ENCODE peak calls at places on chromosomes 1 and 21, in four cellular contexts. L is WTC11, A is fibroblast of lung, Q is osteocyte. N is an unnamed sample.

GRCh38 chr1:147641695-147642592 is 28.4 kb downstream of the ACP6 start:
- DNase-seq in L (peak; percentile 55), A (peak; percentile 62), Q (no peak), N (peak; percentile 58)

GRCh38 chr1:85225624-85226380 is 25.0 kb upstream of the SYDE2 start:
- DNase-seq in L (no peak), A (no peak), Q (no peak), N (no peak)

GRCh38 chr1:177811461-177811860 is 158.4 kb downstream of the SEC16B start:
- DNase-seq in L (no peak), A (peak; percentile 4), Q (no peak), N (no peak)

GRCh38 chr1:93649231-93649630 is 32.4 kb downstream of the BCAR3 start:
- DNase-seq in L (no peak), A (no peak), Q (no peak), N (no peak)

GRCh38 chr21:46124083-46124925 is 26.4 kb downstream of the COL6A2 start:
- DNase-seq in L (peak; percentile 7), A (no peak), Q (peak; percentile 82), N (no peak)

GRCh38 chr1:54309631-54310366 is 96.4 kb downstream of the SSBP3 start:
- DNase-seq in L (peak; percentile 34), A (no peak), Q (no peak), N (no peak)

GRCh38 chr1:215640429-215641148 is 73.5 kb downstream of the KCTD3 start:
- DNase-seq in L (no peak), A (no peak), Q (no peak), N (no peak)

GRCh38 chr1:87408665-87409248 is 80.1 kb downstream of the LMO4 start:
- DNase-seq in L (no peak), A (no peak), Q (no peak), N (no peak)

GRCh38 chr1:201739054-201739453 is 89.9 kb upstream of the IPO9 start:
- DNase-seq in L (no peak), A (no peak), Q (no peak), N (no peak)

GRCh38 chr1:201578008-201578888 is 39.3 kb downstream of the NAV1 start:
- DNase-seq in L (no peak), A (no peak), Q (no peak), N (no peak)

GRCh38 chr1:25586181-25586588 is 30.4 kb upstream of the MAN1C1 start:
- DNase-seq in L (peak; percentile 67), A (no peak), Q (no peak), N (no peak)

GRCh38 chr1:906532-907420 is 16.9 kb upstream of the SAMD11 start:
- DNase-seq in L (no peak), A (peak; percentile 69), Q (no peak), N (no peak)

GRCh38 chr1:170134126-170134525 is 11.6 kb upstream of the NTMT2 start:
- DNase-seq in L (no peak), A (no peak), Q (no peak), N (no peak)

GRCh38 chr21:27094182-27094948 is 127.5 kb upstream of the ADAMTS5 start:
- DNase-seq in L (no peak), A (no peak), Q (no peak), N (no peak)

GRCh38 chr1:235106457-235106856 is 22.2 kb downstream of the TOMM20 start:
- DNase-seq in L (no peak), A (no peak), Q (no peak), N (no peak)

DNA sequence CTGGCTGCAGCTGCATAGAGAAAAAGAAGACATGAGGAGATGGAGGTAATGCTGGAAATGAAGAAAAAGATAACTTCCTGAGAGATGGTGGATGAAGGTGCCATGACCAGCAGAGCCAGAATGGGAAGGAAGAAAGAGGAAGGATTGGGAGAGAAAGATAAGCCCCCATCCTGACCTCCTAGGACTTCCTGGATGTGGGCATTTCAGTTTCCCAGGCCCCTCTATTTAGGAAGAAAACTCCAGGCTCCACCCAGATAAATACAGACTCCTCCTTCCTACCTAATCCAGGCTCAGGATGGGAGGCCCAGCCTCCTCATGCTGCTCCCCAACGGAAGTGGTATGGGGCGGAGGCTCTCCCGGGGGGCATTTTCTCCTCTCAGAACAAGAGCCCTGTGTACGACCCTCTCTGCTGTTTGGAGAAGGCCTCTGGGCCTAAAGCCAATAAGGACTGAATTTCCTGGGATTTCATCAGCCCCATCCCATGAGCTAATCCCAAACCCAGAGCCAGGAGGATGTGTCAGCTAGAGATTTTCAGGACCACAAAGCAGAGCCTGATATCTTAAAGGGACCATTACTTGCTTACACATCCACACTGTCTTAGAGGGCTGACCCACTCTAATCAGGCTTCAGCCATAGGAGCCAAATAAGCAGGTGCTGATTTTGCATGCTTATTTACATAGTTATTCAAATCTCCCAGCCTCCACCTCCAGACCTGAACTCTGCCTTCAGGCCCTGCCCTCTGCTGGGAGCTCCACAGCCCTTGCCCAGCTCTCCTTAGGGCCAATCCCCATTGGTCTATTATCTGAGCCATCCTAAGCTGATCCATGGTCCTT is 5.1 kb upstream of the ARHGEF2 start:
- DNase-seq in L (no peak), A (peak; percentile 100), Q (peak; percentile 97), N (peak; percentile 22)
- TF ChIP-seq CTCF in L (no peak), A (peak; percentile 6), Q (peak; percentile 15), N (no peak)

DNA sequence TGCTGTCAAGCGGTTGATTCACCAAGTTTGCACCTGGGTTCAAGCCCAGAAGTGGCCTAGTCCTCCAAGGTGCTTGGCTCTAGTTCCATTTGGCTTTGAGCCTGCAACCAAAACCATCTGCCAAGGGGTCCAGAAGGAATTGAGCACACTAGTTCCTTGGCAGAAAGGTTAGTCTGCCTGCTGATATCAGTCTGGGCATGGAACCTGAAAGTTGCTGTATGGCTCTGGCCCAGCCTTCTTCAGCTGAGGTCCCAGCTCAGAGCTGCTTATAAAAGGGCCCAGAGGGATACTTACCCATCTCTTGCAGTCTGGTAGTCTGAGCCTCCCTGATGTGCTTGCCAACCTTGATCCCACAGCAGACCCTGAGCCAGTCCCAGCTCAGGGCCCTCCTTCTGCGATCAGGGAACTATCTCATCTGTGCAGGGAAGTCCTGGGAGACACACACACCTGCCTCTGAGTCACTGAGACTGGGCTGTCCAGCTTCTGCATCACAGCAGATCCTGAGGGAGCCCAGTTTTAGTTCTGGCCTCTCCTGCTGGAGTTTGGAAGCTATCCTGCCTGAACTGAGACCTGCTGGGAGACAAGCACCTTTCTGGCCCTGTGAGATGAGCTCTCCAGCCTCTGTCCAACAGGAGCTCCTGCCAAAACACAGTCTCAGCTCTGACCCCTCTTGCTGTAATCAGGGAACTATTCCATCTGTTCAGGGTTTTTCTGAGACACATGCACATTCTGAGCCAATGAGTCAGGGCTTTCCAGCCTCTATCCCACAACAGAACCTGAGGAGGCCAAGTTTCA is 75.8 kb downstream of the CTH start:
- DNase-seq in L (no peak), A (peak; percentile 91), Q (no peak), N (no peak)
- TF ChIP-seq CTCF in L (no peak), A (no peak), Q (no peak), N (no peak)

GRCh38 chr1:219876798-219877209 is 51.6 kb downstream of the SLC30A10 start:
- DNase-seq in L (no peak), A (no peak), Q (no peak), N (no peak)
- TF ChIP-seq CTCF in L (no peak), A (no peak), Q (peak; percentile 54), N (peak; percentile 30)

DNA sequence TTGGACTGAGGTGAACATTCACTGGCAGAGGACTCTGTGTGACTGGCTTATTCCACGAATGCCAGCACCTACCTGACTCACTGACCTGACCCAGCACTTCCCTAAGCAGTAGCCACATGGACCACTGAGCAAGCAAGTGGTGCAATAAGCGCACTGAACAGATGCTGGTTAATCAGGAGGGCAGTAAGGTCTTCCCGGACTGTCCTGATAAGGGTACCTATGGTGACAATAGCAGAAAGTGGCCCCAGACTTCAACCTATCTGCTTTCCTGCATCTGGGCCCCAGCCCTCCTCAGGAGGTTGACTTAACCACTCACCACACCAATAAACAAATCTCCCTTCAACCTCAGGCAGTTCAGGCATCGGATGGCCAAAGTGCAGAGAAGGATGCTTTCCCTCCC is 65.7 kb downstream of the SETD4 start:
- DNase-seq in L (no peak), A (no peak), Q (no peak), N (no peak)
- TF ChIP-seq CTCF in L (no peak), A (no peak), Q (no peak), N (no peak)

DNA sequence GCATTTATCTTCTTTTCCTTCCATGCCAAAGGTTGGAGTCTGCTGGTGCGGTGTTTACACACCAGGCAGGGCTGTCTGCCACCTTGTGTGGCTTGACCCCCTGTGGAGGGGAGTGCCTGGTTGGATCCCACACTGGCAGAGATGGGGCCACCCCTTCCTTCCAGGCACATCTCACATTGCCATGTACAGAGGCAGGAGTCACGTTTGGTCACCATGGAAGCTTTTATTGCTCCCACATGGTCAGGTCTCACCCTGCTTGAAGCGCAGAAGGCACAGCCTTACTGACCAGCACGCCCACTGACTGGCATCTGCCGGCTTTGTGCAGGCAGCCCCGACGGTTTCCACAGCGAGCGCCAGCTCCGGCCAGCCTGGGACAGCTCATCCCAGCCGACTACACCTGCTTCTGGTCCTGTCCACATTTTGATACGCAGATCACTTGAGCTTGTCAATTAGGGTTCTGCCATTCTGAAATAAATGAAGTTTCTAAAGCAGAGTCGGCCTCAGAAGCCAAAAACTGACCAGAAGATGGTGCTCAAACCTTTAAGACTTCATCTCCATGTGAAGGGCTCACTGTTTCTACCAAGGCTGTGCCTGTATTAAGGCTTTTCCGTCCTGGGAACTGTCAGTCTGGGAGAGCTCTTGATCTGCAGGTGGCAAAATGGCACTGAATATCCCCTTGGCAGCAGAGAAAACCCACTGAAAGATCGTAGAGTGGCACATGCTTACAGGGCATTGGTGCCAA is 35.6 kb upstream of the EPHA8 start:
- DNase-seq in L (no peak), A (peak; percentile 14), Q (no peak), N (no peak)
- TF ChIP-seq CTCF in L (no peak), A (no peak), Q (peak; percentile 32), N (peak; percentile 31)

GRCh38 chr1:116360435-116361173 is 12.4 kb upstream of the ATP1A1 start:
- DNase-seq in L (no peak), A (peak; percentile 64), Q (no peak), N (no peak)
- TF ChIP-seq CTCF in L (no peak), A (no peak), Q (peak; percentile 19), N (peak; percentile 41)

DNA sequence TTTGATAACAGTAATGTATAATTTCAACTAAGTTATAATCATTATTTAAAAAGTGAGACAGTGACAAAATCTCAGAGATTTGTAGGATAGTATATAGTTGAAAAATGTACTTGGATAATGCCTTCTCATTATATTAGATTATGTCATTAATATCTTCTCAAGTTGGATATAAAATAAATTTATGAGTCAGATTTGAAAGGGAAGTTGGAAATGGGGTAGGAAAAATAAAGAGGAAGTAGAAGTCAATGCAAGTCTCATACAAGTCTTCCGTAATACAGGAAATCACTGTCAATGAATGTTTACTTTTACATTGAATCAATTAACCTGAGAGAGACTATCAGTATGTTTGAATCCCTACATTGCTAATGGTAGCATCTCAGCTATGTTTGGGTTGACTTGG is 16.3 kb upstream of the RNPC3 start:
- DNase-seq in L (no peak), A (no peak), Q (no peak), N (no peak)
- TF ChIP-seq CTCF in L (no peak), A (no peak), Q (no peak), N (no peak)

N was measured in neural crest cell.